ENCODE peak calls at places on chromosomes 4 and X, in four cellular contexts. Y is H1, T is GM12878, L is HepG2. J is an unnamed sample.

GRCh38 chr4:36165256-36166005 is 78.9 kb downstream of the ARAP2 start:
- DNase-seq in Y (no peak), T (no peak), L (no peak), J (no peak)

GRCh38 chr4:183469936-183470335 is 25.5 kb downstream of the CDKN2AIP start:
- DNase-seq in T (no peak), L (no peak), Y (no peak), J (no peak)

GRCh38 chr4:61380865-61381264 is 180.7 kb downstream of the ADGRL3 start:
- DNase-seq in L (no peak), Y (no peak), T (no peak), J (no peak)

GRCh38 chrX:22629105-22629725 is 356.5 kb downstream of the CBLL2 start:
- DNase-seq in Y (no peak), T (no peak), L (no peak), J (no peak)

GRCh38 chr4:13821522-13821921 is 194.0 kb upstream of the BOD1L1 start:
- DNase-seq in Y (peak), L (no peak), T (no peak), J (peak)

GRCh38 chrX:71227370-71228062 is 4.5 kb downstream of the GJB1 start:
- DNase-seq in T (no peak), L (peak), Y (no peak), J (no peak)

GRCh38 chr4:139171878-139172691 is 4.9 kb downstream of the ELF2 start:
- DNase-seq in Y (no peak), L (peak), T (no peak), J (no peak)

GRCh38 chr4:141195095-141195707 is 25.5 kb upstream of the ZNF330 start:
- DNase-seq in Y (no peak), T (no peak), L (no peak), J (no peak)

GRCh38 chr4:117479673-117480072 is 394.3 kb upstream of the TRAM1L1 start:
- DNase-seq in Y (no peak), T (no peak), L (no peak), J (no peak)

GRCh38 chr4:98406819-98407218 is 145.6 kb downstream of the RAP1GDS1 start:
- DNase-seq in T (no peak), Y (no peak), L (no peak), J (no peak)

GRCh38 chr4:20259707-20260106 is 8.0 kb downstream of the SLIT2 start:
- DNase-seq in Y (no peak), L (no peak), T (no peak), J (no peak)

GRCh38 chr4:27790911-27791310 is 930.3 kb downstream of the STIM2 start:
- DNase-seq in Y (no peak), L (no peak), T (no peak), J (no peak)

GRCh38 chr4:89755210-89755609 is 81.8 kb downstream of the SNCA start:
- DNase-seq in Y (no peak), L (no peak), T (no peak), J (no peak)

GRCh38 chr4:89222171-89222570 is 85.4 kb downstream of the GPRIN3 start:
- DNase-seq in Y (no peak), L (no peak), T (peak), J (no peak)

GRCh38 chr4:82833696-82834313 is 35.2 kb upstream of the SCD5 start:
- DNase-seq in T (no peak), L (peak), Y (no peak), J (no peak)

GRCh38 chrX:39627257-39627656 is 470.5 kb downstream of the BCOR start:
- DNase-seq in T (no peak), Y (no peak), L (no peak), J (no peak)

GRCh38 chrX:84729809-84730208 is 227.6 kb upstream of the HDX start:
- DNase-seq in T (peak), Y (no peak), L (peak), J (peak)

GRCh38 chr4:180655886-180656285 is 1587.3 kb upstream of the TENM3 start:
- DNase-seq in L (no peak), Y (no peak), T (no peak), J (no peak)

GRCh38 chrX:39625810-39626209 is 471.9 kb downstream of the BCOR start:
- DNase-seq in Y (no peak), L (no peak), T (no peak), J (no peak)

GRCh38 chrX:47186096-47186740 is 7.4 kb upstream of the UBA1 start:
- DNase-seq in Y (no peak), L (no peak), T (no peak), J (no peak)

GRCh38 chr4:3412257-3413020 is 29.3 kb upstream of the HGFAC start:
- DNase-seq in Y (no peak), L (no peak), T (no peak), J (no peak)

GRCh38 chr4:70715097-70715496 is 6.7 kb upstream of the RUFY3 start:
- DNase-seq in L (no peak), Y (no peak), T (no peak), J (no peak)

GRCh38 chr4:70936200-70936787 is 34.1 kb downstream of the MOB1B start:
- DNase-seq in T (no peak), L (no peak), Y (no peak), J (no peak)

GRCh38 chrX:53374222-53374820 is 48.1 kb downstream of the SMC1A start:
- DNase-seq in Y (no peak), L (no peak), T (no peak), J (no peak)

GRCh38 chr4:156962551-156962974 is 9.0 kb downstream of the PDGFC start:
- DNase-seq in L (peak), T (no peak), Y (no peak), J (no peak)

GRCh38 chr4:57043304-57044251 is 64.9 kb downstream of the POLR2B start:
- DNase-seq in Y (no peak), T (no peak), L (no peak), J (no peak)

GRCh38 chr4:140427919-140428471 is 547 bp upstream of the CLGN start:
- DNase-seq in Y (no peak), T (no peak), L (peak), J (no peak)

GRCh38 chr4:168765322-168765721 is 244.7 kb downstream of the CBR4 start:
- DNase-seq in L (no peak), T (no peak), Y (no peak), J (no peak)

GRCh38 chr4:45100936-45101818 is 374.8 kb upstream of the GNPDA2 start:
- DNase-seq in T (no peak), Y (no peak), L (no peak), J (no peak)

GRCh38 chrX:134847133-134847532 is 143.7 kb upstream of the SMIM10 start:
- DNase-seq in Y (no peak), L (no peak), T (no peak), J (no peak)

GRCh38 chrX:134840370-134840769 is 150.4 kb upstream of the SMIM10 start:
- DNase-seq in T (no peak), Y (no peak), L (no peak), J (no peak)

GRCh38 chrX:134849390-134849789 is 141.4 kb upstream of the SMIM10 start:
- DNase-seq in Y (no peak), T (no peak), L (no peak), J (no peak)

DNA sequence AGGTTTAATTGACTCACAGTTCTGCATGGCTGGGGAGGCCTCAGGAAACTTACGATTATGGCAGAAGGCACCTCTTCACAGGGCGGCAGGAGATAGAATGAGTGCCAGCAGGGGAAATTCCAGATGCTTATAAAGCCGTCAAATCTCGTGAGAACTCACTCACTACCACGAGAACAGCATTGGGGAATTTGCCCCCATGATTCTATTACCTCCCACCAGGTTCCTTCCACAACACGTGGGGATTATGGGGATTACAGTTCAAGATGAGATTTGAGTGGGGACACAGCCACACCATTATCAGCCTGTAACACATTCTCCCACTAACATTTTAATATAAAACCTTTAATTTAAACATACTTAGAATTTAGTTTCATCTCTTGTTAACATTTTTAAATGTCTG is 144.7 kb upstream of the SMIM10 start:
- DNase-seq in L (no peak), Y (no peak), T (no peak), J (no peak)
- TF ChIP-seq SUZ12 in L (no peak), Y (no peak), T (no peak), J (no peak)

GRCh38 chr4:109945056-109945455 is 32.4 kb downstream of the EGF start:
- DNase-seq in T (no peak), L (peak), Y (no peak), J (no peak)
- TF ChIP-seq YY1 in T (no peak), L (no peak), Y (no peak), J (no peak)

GRCh38 chrX:18707442-18708049 is at the start of gene PPEF1:
- DNase-seq in L (no peak), Y (no peak), T (no peak), J (no peak)
- H3K4me3 ChIP-seq in L (no peak), Y (no peak), T (no peak), J (no peak)

DNA sequence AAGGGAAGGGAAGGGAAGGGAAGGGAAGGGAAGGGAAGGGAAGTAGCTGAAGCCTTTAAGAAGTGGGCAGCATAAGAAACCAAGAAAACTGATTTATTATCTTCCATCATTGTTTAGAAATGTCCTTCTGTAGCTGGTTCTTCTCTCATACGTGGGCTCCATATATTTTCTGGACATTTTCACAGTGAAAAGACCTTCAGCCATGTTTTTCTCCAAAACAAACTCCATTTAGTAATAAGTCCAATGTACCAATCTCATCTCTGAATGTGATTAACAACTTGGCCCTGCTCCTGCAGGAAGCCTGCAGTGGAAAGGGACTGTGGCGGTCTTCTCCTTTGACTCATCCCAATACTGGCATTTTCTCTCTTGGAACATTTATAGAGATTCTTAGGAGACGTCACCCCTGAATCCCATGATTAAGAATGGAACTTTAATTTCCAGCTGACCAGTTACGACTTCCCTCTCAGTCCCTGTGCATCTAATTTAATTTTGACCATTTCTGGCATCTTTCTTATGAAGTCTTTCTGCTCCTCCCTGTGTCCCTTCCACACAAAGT is 96.6 kb upstream of the GUCY1A1 start:
- DNase-seq in L (no peak), Y (no peak), T (no peak), J (no peak)
- TF ChIP-seq SUZ12 in L (no peak), Y (no peak), T (no peak), J (no peak)